ENCODE peak calls at places on chromosome 11, in nine cellular contexts. U is HAP-1; A is left ventricle myocardium inferior; H is lower leg skin; G is CD8-positive, alpha-beta T cell; L is uterus; D is IMR-90; B is colonic mucosa; K is kidney. O is an unnamed sample.

GRCh38 chr11:15602779-15603178 is 488.1 kb downstream of the INSC start:
- DNase-seq in L (no peak), A (no peak), B (no peak), G (no peak), H (no peak), D (no peak), K (no peak), U (no peak), O (no peak)

GRCh38 chr11:133136376-133136775 is 395.9 kb downstream of the OPCML start:
- DNase-seq in A (no peak), H (no peak), L (no peak), K (no peak), G (no peak), B (no peak), D (no peak), U (no peak), O (no peak)

GRCh38 chr11:9704037-9704436 is 40.2 kb downstream of the SWAP70 start:
- DNase-seq in L (no peak), G (no peak), U (no peak), B (no peak), H (no peak), K (no peak), A (no peak), D (no peak), O (no peak)

GRCh38 chr11:110455718-110456117 is 26.0 kb downstream of the FDX1 start:
- DNase-seq in K (no peak), D (no peak), G (no peak), B (no peak), A (no peak), L (no peak), H (no peak), U (no peak), O (no peak)

GRCh38 chr11:78202733-78203167 is 14.0 kb downstream of the USP35 start:
- DNase-seq in D (no peak), U (no peak), B (no peak), A (no peak), L (no peak), G (peak), H (no peak), K (no peak), O (no peak)

GRCh38 chr11:110716361-110716760 is 4.1 kb upstream of the ARHGAP20 start:
- DNase-seq in G (no peak), A (no peak), U (no peak), L (no peak), H (no peak), D (peak), K (no peak), B (no peak), O (no peak)

GRCh38 chr11:128448981-128449713 is 138.2 kb downstream of the ETS1 start:
- DNase-seq in D (no peak), L (no peak), B (no peak), A (no peak), H (no peak), G (no peak), K (no peak), U (no peak), O (no peak)

GRCh38 chr11:34145847-34146381 is 40.5 kb downstream of the NAT10 start:
- DNase-seq in L (no peak), U (no peak), G (no peak), B (no peak), H (no peak), D (no peak), A (no peak), K (no peak), O (no peak)

GRCh38 chr11:14414470-14415461 is 55.8 kb upstream of the RRAS2 start:
- DNase-seq in A (no peak), B (no peak), H (no peak), L (no peak), K (no peak), U (no peak), D (peak), G (peak), O (no peak)

GRCh38 chr11:2206291-2206690 is 34.7 kb upstream of the TH start:
- DNase-seq in K (peak), D (no peak), H (peak), A (peak), U (peak), L (peak), B (peak), G (no peak), O (no peak)

GRCh38 chr11:125110996-125111340 is 458 bp downstream of the TMEM218 start:
- DNase-seq in A (no peak), U (no peak), H (no peak), G (no peak), B (no peak), D (no peak), L (no peak), K (no peak), O (no peak)

GRCh38 chr11:66970808-66971442 is 4.2 kb upstream of the C11orf86 start:
- DNase-seq in B (no peak), H (no peak), U (no peak), L (peak), D (peak), A (no peak), G (no peak), K (no peak), O (peak)

GRCh38 chr11:74675761-74676160 is 55.5 kb downstream of the CHRDL2 start:
- DNase-seq in G (no peak), H (no peak), U (no peak), B (no peak), K (no peak), D (no peak), A (no peak), L (no peak), O (no peak)

GRCh38 chr11:69123593-69124545 is 31.9 kb upstream of the SMIM38 start:
- DNase-seq in G (no peak), L (no peak), D (no peak), B (no peak), H (no peak), U (no peak), K (peak), A (no peak), O (no peak)

GRCh38 chr11:87002918-87003317 is 34.8 kb upstream of the TMEM135 start:
- DNase-seq in G (no peak), L (no peak), D (no peak), K (no peak), B (no peak), H (no peak), A (no peak), U (no peak), O (no peak)

GRCh38 chr11:118148877-118149276 is 3.7 kb downstream of the SCN4B start:
- DNase-seq in A (no peak), U (no peak), D (no peak), H (no peak), B (no peak), L (no peak), G (no peak), K (no peak), O (no peak)

GRCh38 chr11:62752994-62753735 is 795 bp downstream of the ZBTB3 start:
- DNase-seq in U (no peak), G (no peak), D (no peak), H (no peak), K (peak), B (peak), A (no peak), L (no peak), O (no peak)
- H3K4me3 ChIP-seq in U (peak), G (peak), D (peak), H (peak), K (peak), B (peak), A (peak), L (peak), O (peak)

DNA sequence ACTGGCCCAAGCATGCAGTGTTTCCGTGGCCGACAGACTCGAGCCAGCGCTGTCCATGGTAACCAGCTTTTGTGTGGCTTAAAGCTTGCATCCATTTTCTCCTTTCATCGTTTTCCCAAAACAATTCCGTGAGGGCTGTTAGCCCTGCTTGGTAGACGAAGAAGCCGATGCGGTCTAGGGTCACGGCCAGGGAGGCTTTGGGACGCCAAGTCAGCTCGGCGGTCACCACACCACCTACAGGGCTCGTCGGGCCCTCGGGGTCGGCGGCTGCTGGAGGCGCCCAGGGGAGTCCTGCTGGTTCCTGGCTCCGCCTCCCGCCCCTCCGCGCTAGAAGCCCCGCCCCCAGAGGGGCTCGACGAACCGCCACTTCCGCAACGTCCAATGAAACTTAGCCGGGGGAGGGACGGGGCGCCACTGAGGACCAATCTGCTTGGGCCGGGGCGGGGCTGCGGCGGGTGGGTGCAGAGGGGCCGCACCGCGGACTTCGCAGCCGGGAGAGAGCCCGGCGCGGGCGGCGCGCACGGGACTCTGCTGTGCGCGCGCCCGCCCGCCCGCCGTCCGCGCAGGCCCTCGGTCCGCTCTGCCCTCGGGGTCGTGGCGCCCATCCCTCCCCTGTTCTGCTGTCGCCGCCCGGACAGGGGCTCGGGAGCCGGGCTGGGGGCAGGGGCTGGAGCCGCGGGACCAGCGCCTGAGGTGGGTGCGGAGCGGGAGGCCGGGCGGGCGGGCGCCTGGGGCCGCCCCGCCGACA is at the start of gene TIGD3:
- DNase-seq in A (peak), B (peak), G (peak), D (peak), U (peak), H (peak), K (peak), L (peak), O (no peak)
- H3K4me3 ChIP-seq in A (peak), B (peak), G (peak), D (peak), U (peak), H (peak), K (peak), L (peak), O (peak)

GRCh38 chr11:35180311-35181233 is 41.6 kb downstream of the CD44 start:
- DNase-seq in H (no peak), A (no peak), K (no peak), B (no peak), G (no peak), D (peak), L (no peak), U (peak), O (no peak)

GRCh38 chr11:35185696-35186095 is 46.7 kb downstream of the CD44 start:
- DNase-seq in U (no peak), A (no peak), D (peak), G (no peak), H (no peak), L (no peak), K (no peak), B (no peak), O (no peak)

GRCh38 chr11:35179466-35180135 is 40.6 kb downstream of the CD44 start:
- DNase-seq in H (no peak), B (no peak), L (no peak), K (no peak), G (no peak), U (no peak), A (no peak), D (peak), O (no peak)

GRCh38 chr11:35183526-35183925 is 44.6 kb downstream of the CD44 start:
- DNase-seq in H (no peak), K (no peak), L (no peak), G (no peak), B (no peak), U (no peak), A (no peak), D (no peak), O (no peak)

GRCh38 chr11:35182317-35182939 is 43.5 kb downstream of the CD44 start:
- DNase-seq in A (no peak), L (no peak), G (no peak), B (no peak), H (no peak), U (no peak), D (no peak), K (no peak), O (no peak)
- H3K4me3 ChIP-seq in A (no peak), L (no peak), G (no peak), B (no peak), H (no peak), U (no peak), D (no peak), K (no peak), O (no peak)

GRCh38 chr11:132123449-132123848 is 753.0 kb downstream of the NTM start:
- DNase-seq in U (no peak), B (no peak), D (no peak), G (no peak), A (no peak), K (no peak), H (no peak), L (no peak), O (no peak)

GRCh38 chr11:132123854-132124835 is 753.7 kb downstream of the NTM start:
- DNase-seq in K (no peak), H (no peak), A (no peak), U (no peak), L (no peak), D (no peak), B (no peak), G (no peak), O (no peak)

GRCh38 chr11:132125855-132126841 is 755.7 kb downstream of the NTM start:
- DNase-seq in L (no peak), B (no peak), H (no peak), A (no peak), D (peak), U (no peak), G (no peak), K (no peak), O (no peak)

GRCh38 chr11:132131051-132131450 is 760.6 kb downstream of the NTM start:
- DNase-seq in H (no peak), L (no peak), K (no peak), D (no peak), B (no peak), U (no peak), A (no peak), G (no peak), O (no peak)

DNA sequence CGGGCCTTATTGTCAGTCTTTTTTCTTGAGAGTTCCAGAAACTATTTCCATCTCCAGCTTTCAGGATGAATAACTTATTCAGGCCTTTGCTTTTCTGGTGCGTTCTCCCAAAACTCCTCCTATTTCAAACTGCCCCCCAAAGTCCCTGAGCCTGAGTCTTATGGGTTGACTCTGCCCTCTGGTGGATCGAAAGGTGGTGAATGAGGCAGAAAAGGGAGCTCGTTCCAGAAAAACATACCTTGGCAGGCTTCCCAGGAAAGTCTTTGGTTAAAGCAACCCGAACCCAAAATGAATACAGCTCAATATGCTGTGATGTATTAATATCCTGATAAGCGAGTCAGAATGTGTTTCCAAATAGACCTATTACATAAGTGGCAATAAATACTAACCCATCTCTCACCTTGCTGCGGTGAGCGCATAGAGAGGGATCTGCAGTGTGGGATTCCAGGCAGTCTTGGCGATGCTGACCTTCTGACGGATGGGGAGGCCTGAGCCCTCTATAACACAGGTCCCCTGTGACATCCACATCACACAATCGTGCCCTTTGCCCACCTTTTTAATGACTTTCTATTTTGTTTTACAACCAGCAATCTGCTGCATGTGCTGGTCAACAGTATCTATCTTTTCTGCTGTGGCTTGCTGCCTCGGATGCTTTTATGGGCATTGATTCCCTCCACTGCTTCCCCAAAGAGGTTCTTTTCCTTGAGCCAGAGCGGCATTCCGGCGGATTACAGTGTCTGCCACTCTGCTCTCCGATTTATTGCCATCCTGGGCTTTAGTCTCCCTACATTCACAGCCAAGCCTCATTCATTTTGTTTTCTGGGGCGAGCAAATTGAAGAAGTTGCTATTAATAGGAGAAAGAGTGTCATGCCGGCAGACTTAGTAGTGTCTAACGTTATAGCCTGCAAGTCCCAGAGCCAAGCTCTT is 756.8 kb downstream of the NTM start:
- DNase-seq in L (no peak), D (peak), A (peak), G (no peak), U (no peak), H (no peak), B (peak), K (no peak), O (peak)
- H3K4me3 ChIP-seq in L (no peak), D (no peak), A (peak), G (no peak), U (no peak), H (no peak), B (peak), K (peak), O (no peak)

DNA sequence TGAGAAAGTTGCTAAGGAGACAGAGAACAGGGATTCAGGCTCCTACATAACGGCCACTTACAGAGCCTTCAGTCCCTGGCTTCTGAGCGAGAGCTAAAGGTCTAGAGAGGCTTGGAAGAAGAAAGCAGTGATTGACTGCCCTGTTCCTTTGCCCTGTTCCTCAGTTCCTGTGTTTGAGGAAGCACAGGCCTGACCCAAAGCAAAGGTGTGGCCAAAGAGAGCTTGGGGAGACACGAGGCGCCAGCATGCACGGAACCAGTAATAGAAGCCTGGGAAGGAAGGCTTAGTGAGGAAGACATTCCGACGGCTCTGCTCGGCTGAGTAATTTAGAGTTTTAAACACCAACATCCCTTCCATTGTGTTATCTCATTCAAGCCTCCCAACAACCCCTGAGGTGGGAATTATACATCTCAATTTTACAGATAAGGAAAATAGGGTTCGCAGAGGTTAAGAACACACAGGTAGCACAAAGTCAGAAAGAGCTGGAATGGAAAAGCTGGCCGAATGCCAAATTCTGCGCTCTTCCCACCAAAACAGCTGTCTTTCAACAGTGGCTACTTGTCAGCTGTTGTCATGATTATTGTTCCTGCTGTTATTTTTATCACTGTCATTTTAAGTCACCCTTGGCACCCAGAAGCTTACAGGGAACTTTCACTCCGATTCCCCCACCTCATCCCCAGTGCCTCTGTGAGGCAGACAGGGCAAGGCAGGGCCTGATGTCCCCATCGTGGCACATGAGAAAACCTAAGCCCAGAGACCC is 74.3 kb upstream of the CSNK2A3 start:
- DNase-seq in K (no peak), A (no peak), B (no peak), U (no peak), G (no peak), L (no peak), D (no peak), H (no peak), O (no peak)
- H3K4me3 ChIP-seq in K (no peak), A (no peak), B (no peak), U (no peak), G (no peak), L (no peak), D (no peak), H (no peak), O (no peak)

DNA sequence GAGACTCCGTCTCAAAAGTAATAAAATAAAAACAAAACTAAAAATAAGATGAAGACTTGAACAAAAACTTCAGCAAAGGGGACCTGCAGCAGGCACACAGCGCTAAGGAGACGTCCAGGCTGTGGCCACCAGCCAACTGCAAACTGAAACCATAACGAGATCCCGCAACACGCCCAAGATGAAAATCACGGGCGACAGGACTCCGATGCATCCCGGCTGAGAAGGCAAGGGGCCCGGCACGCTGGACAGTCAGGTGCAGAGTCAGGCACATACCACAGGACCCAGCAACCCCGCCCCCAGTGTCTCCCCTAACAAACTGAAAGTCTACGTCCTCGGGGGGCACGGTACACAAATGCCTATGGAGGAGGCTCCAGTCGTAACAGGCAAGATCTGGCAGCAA is 9.2 kb downstream of the HRAS start:
- DNase-seq in L (no peak), D (no peak), G (no peak), A (no peak), K (no peak), H (peak), B (no peak), U (no peak), O (no peak)
- H3K4me3 ChIP-seq in L (no peak), D (no peak), G (no peak), A (no peak), K (no peak), H (no peak), B (no peak), U (no peak), O (no peak)

GRCh38 chr11:79436911-79437273 is 3.9 kb downstream of the TENM4 start:
- DNase-seq in A (no peak), G (no peak), U (no peak), B (no peak), H (no peak), D (no peak), K (no peak), L (no peak), O (no peak)
- H3K4me3 ChIP-seq in A (peak), G (no peak), U (peak), B (peak), H (no peak), D (peak), K (peak), L (peak), O (peak)

O was measured in AG04449.